ENCODE peak calls at places on chromosomes 7 and 10, in eight cellular contexts. J, Y, X, O, L, C, D and K are unnamed samples.

GRCh38 chr10:88831709-88832108 is 19.9 kb downstream of the ANKRD22 start:
- DNase-seq in O (no peak), Y (no peak), L (no peak), X (peak; percentile 4), J (no peak), C (no peak), D (no peak), K (no peak)

GRCh38 chr10:24952146-24952700 is at the start of gene PRTFDC1:
- DNase-seq in L (no peak), Y (no peak), J (peak; percentile 24), O (peak; percentile 60), C (peak; percentile 43), X (peak; percentile 74), D (no peak), K (peak; percentile 28)

GRCh38 chr10:70530315-70530714 is 51.7 kb downstream of the PALD1 start:
- DNase-seq in O (no peak), L (no peak), C (no peak), X (no peak), D (no peak), J (no peak), Y (no peak), K (no peak)

GRCh38 chr7:93414574-93414973 is 159.9 kb downstream of the CALCR start:
- DNase-seq in C (no peak), L (no peak), Y (no peak), D (no peak), J (no peak), O (no peak), X (no peak), K (no peak)

GRCh38 chr7:23938937-23939552 is 229.0 kb downstream of the STK31 start:
- DNase-seq in J (no peak), L (peak; percentile 64), C (no peak), Y (no peak), D (no peak), O (peak; percentile 20), X (peak; percentile 81), K (peak; percentile 13)

GRCh38 chr7:87218941-87219544 is 489 bp downstream of the TMEM243 start:
- DNase-seq in Y (no peak), J (peak; percentile 32), O (peak; percentile 42), C (peak; percentile 64), L (peak; percentile 50), X (peak; percentile 88), D (peak; percentile 82), K (peak; percentile 96)

GRCh38 chr7:155388561-155388960 is 69.4 kb upstream of the EN2 start:
- DNase-seq in Y (no peak), L (no peak), X (no peak), J (no peak), C (no peak), D (no peak), O (no peak), K (no peak)

GRCh38 chr10:18545626-18546025 is 105.8 kb downstream of the NSUN6 start:
- DNase-seq in J (no peak), C (no peak), L (no peak), D (no peak), X (no peak), Y (no peak), O (no peak), K (no peak)

GRCh38 chr10:14648042-14648765 is 126.5 kb downstream of the FAM107B start:
- DNase-seq in L (peak; percentile 92), J (peak; percentile 21), O (no peak), D (peak; percentile 76), X (peak; percentile 93), Y (peak; percentile 56), C (peak; percentile 70), K (peak; percentile 74)

GRCh38 chr7:41567350-41568114 is 135.4 kb downstream of the INHBA start:
- DNase-seq in L (no peak), Y (no peak), D (no peak), C (no peak), X (no peak), J (no peak), O (no peak), K (no peak)

GRCh38 chr7:141695803-141696289 is 6.1 kb downstream of the DENND11 start:
- DNase-seq in C (no peak), L (no peak), J (no peak), O (no peak), X (no peak), Y (no peak), D (no peak), K (peak; percentile 9)

GRCh38 chr7:35232994-35233393 is 20.9 kb downstream of the TBX20 start:
- DNase-seq in O (no peak), Y (no peak), D (no peak), X (no peak), L (no peak), C (no peak), J (no peak), K (no peak)

GRCh38 chr7:148367701-148368475 is 222.7 kb upstream of the C7orf33 start:
- DNase-seq in C (no peak), Y (no peak), D (no peak), J (no peak), L (no peak), O (no peak), X (peak; percentile 73), K (no peak)

GRCh38 chr10:49539320-49539885 is 482 bp upstream of the ERCC6 start:
- DNase-seq in O (peak; percentile 47), D (peak; percentile 68), Y (no peak), J (peak; percentile 17), X (peak; percentile 48), C (peak; percentile 33), L (peak; percentile 36), K (peak; percentile 46)

GRCh38 chr10:132407846-132408278 is 10.9 kb downstream of the PWWP2B start:
- DNase-seq in O (no peak), J (no peak), Y (no peak), C (no peak), D (no peak), L (no peak), X (peak; percentile 96), K (peak; percentile 97)

GRCh38 chr10:79138449-79139123 is 69.8 kb downstream of the ZMIZ1 start:
- DNase-seq in J (no peak), D (no peak), C (no peak), O (no peak), X (no peak), L (no peak), Y (no peak), K (no peak)
- H3K4me1 ChIP-seq in J (peaks cover 94% of the 10 kb centered on the region), D (peaks cover 2% of the 10 kb centered on the region), C (peaks cover 89% of the 10 kb centered on the region), O (peaks cover 58% of the 10 kb centered on the region), X (peaks cover 8% of the 10 kb centered on the region), L (peaks cover 94% of the 10 kb centered on the region), Y (peaks cover 29% of the 10 kb centered on the region), K (peaks cover 50% of the 10 kb centered on the region)

DNA sequence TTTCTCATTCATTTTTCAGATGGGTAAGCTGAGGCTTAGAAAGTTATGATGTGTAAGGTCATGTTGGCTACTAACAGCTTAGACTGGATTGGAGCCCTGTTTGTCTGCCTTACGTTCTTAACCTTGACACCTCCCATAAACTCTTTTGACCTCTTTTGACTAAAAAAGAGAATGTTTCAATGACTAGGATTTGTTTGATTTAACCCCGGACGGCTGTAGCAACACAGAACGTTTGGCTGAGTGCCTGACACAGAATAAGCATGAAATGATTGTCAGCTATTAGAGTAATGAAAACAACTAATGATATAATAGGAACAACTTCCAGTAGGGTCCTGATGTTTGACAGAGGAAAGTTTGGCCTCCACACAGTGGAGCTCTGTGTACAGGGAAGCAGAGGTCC is 83.3 kb upstream of the PDZD8 start:
- DNase-seq in C (no peak), X (no peak), L (no peak), D (no peak), J (no peak), Y (no peak), O (no peak), K (no peak)
- H3K4me1 ChIP-seq in C (no peaks in the 10 kb centered on the region), X (peaks cover 5% of the 10 kb centered on the region), L (no peaks in the 10 kb centered on the region), D (no peaks in the 10 kb centered on the region), J (no peaks in the 10 kb centered on the region), Y (peaks cover 23% of the 10 kb centered on the region), O (peaks cover 43% of the 10 kb centered on the region), K (peaks cover 14% of the 10 kb centered on the region)

GRCh38 chr10:11249134-11249533 is 231.5 kb downstream of the CELF2 start:
- DNase-seq in O (no peak), L (peak; percentile 11), Y (no peak), J (no peak), X (peak; percentile 13), C (no peak), D (no peak), K (no peak)
- H3K4me1 ChIP-seq in O (no peaks in the 10 kb centered on the region), L (peaks cover 14% of the 10 kb centered on the region), Y (no peaks in the 10 kb centered on the region), J (peaks cover 42% of the 10 kb centered on the region), X (peaks cover 2% of the 10 kb centered on the region), C (peaks cover 10% of the 10 kb centered on the region), D (no peaks in the 10 kb centered on the region), K (no peaks in the 10 kb centered on the region)

DNA sequence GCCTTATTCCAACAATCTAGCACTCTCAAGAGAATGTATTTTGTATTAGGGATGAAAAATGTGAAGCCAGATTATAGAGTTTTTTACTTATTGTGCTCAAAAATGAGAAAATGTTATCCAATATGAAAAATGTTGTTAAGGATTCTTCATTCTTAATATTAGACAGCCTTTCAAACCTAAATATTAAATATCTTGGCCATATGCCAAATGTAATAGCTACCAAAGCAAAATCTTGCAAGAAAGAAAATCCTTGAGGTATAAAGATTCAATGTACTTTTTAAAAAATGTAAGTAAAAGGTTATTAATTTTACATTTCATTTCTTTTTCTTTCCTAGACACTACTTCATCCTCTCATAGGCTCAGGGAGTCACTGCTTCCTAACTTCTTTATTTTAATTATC is 33.4 kb downstream of the MET start:
- DNase-seq in L (no peak), O (no peak), J (no peak), C (no peak), Y (no peak), D (no peak), X (no peak), K (no peak)
- H3K4me1 ChIP-seq in L (no peaks in the 10 kb centered on the region), O (peaks cover 82% of the 10 kb centered on the region), J (peaks cover 82% of the 10 kb centered on the region), C (peaks cover 2% of the 10 kb centered on the region), Y (no peaks in the 10 kb centered on the region), D (no peaks in the 10 kb centered on the region), X (no peaks in the 10 kb centered on the region), K (peaks cover 26% of the 10 kb centered on the region)

DNA sequence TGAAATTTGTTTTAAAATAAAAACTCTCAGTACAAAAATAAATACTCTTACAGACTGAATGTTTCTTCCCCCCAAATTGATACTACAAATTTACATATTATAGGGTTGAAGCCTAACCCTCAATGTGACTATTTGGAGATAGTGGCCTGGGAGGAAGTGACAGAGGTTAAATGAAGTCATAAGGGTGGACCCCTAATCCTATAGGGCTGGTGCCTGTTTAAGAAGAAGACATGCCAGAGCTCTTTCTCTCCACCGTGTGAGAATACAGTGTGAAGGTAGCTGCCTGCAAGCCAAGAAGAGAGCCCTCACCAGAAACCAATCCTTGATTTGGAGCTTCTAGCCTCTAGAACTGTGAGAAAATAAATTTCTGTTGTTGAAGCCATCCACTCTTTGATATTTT is 67.6 kb downstream of the MCU start:
- DNase-seq in O (no peak), Y (no peak), J (no peak), D (no peak), C (no peak), X (peak; percentile 78), L (no peak), K (no peak)
- H3K4me1 ChIP-seq in O (no peaks in the 10 kb centered on the region), Y (peaks cover 22% of the 10 kb centered on the region), J (peaks cover 8% of the 10 kb centered on the region), D (no peaks in the 10 kb centered on the region), C (no peaks in the 10 kb centered on the region), X (peaks cover 5% of the 10 kb centered on the region), L (peaks cover 21% of the 10 kb centered on the region), K (no peaks in the 10 kb centered on the region)

DNA sequence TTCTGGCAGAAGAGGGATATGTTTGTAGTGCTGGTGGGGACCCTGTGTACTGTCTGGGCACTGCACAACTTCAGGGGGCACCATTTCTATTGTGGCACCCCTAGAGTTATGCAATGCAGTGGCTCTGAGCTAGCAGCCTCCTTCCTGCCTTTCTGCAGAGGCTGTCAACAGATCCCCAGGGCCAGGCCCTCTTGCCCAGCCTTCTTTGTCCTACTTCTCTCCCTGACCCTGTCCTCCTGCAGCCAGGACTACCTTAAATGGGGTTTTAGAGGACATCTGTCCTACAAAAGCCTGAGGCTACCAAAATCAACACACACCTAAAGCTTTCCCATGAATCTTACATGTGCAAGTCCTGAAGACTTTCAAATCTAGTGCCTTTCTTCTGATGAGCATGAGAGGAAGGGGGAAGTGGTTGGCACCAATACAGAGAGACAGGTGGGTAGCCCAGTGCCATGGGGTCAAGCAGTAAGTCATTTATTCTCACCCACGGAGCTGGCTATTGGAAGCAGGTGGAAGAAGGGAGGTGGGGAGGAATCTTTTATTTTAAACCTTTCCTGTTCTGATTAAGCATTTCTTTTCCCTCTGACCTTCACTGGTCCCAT is 2.4 kb downstream of the SPOCK2 start:
- DNase-seq in D (no peak), L (no peak), X (no peak), C (no peak), J (no peak), Y (no peak), O (no peak), K (no peak)
- H3K4me1 ChIP-seq in D (no peaks in the 10 kb centered on the region), L (peaks cover 14% of the 10 kb centered on the region), X (peaks cover 2% of the 10 kb centered on the region), C (peaks cover 13% of the 10 kb centered on the region), J (peaks cover 23% of the 10 kb centered on the region), Y (peaks cover 18% of the 10 kb centered on the region), O (peaks cover 14% of the 10 kb centered on the region), K (peaks cover 12% of the 10 kb centered on the region)